ENCODE peak calls at places on chromosome 20, in eight cellular contexts. K is heart left ventricle, A is endothelial cell of umbilical vein, O is HCT116, X is lower lobe of right lung, R is stomach, C is uterus, Q is upper lobe of left lung. N is an unnamed sample.

GRCh38 chr20:41172296-41173140 is 35.2 kb downstream of the PLCG1 start:
- DNase-seq in K (peak), A (no peak), O (no peak), X (no peak), R (peak), C (peak), Q (peak), N (no peak)

GRCh38 chr20:58851221-58851968 is 693 bp upstream of the GNAS-AS1 start:
- DNase-seq in K (no peak), A (no peak), O (no peak), X (no peak), R (no peak), C (no peak), Q (no peak), N (no peak)

GRCh38 chr20:36394340-36394965 is 88.3 kb downstream of the DLGAP4 start:
- DNase-seq in K (no peak), A (no peak), O (no peak), X (peak), R (no peak), C (no peak), Q (no peak), N (no peak)

GRCh38 chr20:36573798-36574277 is 441 bp downstream of the TGIF2 start:
- DNase-seq in K (peak), A (peak), O (no peak), X (peak), R (peak), C (peak), Q (peak), N (peak)

GRCh38 chr20:41479113-41479512 is 112.5 kb upstream of the EMILIN3 start:
- DNase-seq in K (no peak), A (no peak), O (no peak), X (no peak), R (no peak), C (no peak), Q (no peak), N (no peak)

GRCh38 chr20:4998160-4998651 is 3.1 kb downstream of the SLC23A2 start:
- DNase-seq in K (no peak), A (no peak), O (no peak), X (no peak), R (no peak), C (no peak), Q (no peak), N (no peak)

GRCh38 chr20:15362849-15363248 is 1025.4 kb upstream of the FLRT3 start:
- DNase-seq in K (no peak), A (no peak), O (no peak), X (no peak), R (no peak), C (no peak), Q (no peak), N (no peak)

GRCh38 chr20:45420125-45420524 is 4.2 kb downstream of the PIGT start:
- DNase-seq in K (no peak), A (no peak), O (no peak), X (no peak), R (no peak), C (no peak), Q (no peak), N (no peak)

GRCh38 chr20:57818418-57818817 is 108.6 kb upstream of the PMEPA1 start:
- DNase-seq in K (no peak), A (no peak), O (no peak), X (no peak), R (no peak), C (no peak), Q (no peak), N (no peak)

GRCh38 chr20:1423625-1424106 is 30.8 kb upstream of the FKBP1A start:
- DNase-seq in K (no peak), A (peak), O (peak), X (peak), R (peak), C (no peak), Q (peak), N (peak)

GRCh38 chr20:48912065-48912464 is 9.4 kb upstream of the ARFGEF2 start:
- DNase-seq in K (no peak), A (no peak), O (no peak), X (no peak), R (no peak), C (no peak), Q (no peak), N (no peak)

GRCh38 chr20:20594171-20594530 is 118.3 kb downstream of the RALGAPA2 start:
- DNase-seq in K (no peak), A (peak), O (no peak), X (no peak), R (no peak), C (no peak), Q (no peak), N (no peak)
- TF ChIP-seq CTCF in K (no peak), A (no peak), O (no peak), X (no peak), R (no peak), C (no peak), Q (no peak), N (peak)

GRCh38 chr20:34547844-34548613 is 10.5 kb upstream of the MAP1LC3A start:
- DNase-seq in K (no peak), A (no peak), O (no peak), X (peak), R (no peak), C (no peak), Q (no peak), N (no peak)

GRCh38 chr20:34549291-34549928 is 9.1 kb upstream of the MAP1LC3A start:
- DNase-seq in K (no peak), A (no peak), O (peak), X (no peak), R (no peak), C (no peak), Q (no peak), N (peak)

GRCh38 chr20:34552569-34552968 is 5.9 kb upstream of the MAP1LC3A start:
- DNase-seq in K (no peak), A (no peak), O (no peak), X (no peak), R (no peak), C (no peak), Q (no peak), N (no peak)

GRCh38 chr20:34546751-34547181 is 11.8 kb upstream of the MAP1LC3A start:
- DNase-seq in K (no peak), A (no peak), O (no peak), X (no peak), R (no peak), C (no peak), Q (no peak), N (no peak)

GRCh38 chr20:34549929-34550305 is 8.6 kb upstream of the MAP1LC3A start:
- DNase-seq in K (no peak), A (no peak), O (no peak), X (no peak), R (no peak), C (no peak), Q (no peak), N (no peak)
- H3K27ac ChIP-seq in K (no peak), A (no peak), O (no peak), X (no peak), R (no peak), C (no peak), Q (no peak), N (no peak)

GRCh38 chr20:16363832-16364687 is 209.2 kb downstream of the KIF16B start:
- DNase-seq in K (no peak), A (no peak), O (no peak), X (no peak), R (no peak), C (no peak), Q (no peak), N (no peak)

GRCh38 chr20:16369441-16369840 is 203.8 kb downstream of the KIF16B start:
- DNase-seq in K (no peak), A (no peak), O (no peak), X (no peak), R (no peak), C (no peak), Q (no peak), N (no peak)

GRCh38 chr20:16366548-16366947 is 206.7 kb downstream of the KIF16B start:
- DNase-seq in K (no peak), A (no peak), O (no peak), X (no peak), R (no peak), C (no peak), Q (no peak), N (no peak)

GRCh38 chr20:16367948-16368560 is 205.2 kb downstream of the KIF16B start:
- DNase-seq in K (no peak), A (no peak), O (no peak), X (no peak), R (no peak), C (no peak), Q (no peak), N (no peak)

DNA sequence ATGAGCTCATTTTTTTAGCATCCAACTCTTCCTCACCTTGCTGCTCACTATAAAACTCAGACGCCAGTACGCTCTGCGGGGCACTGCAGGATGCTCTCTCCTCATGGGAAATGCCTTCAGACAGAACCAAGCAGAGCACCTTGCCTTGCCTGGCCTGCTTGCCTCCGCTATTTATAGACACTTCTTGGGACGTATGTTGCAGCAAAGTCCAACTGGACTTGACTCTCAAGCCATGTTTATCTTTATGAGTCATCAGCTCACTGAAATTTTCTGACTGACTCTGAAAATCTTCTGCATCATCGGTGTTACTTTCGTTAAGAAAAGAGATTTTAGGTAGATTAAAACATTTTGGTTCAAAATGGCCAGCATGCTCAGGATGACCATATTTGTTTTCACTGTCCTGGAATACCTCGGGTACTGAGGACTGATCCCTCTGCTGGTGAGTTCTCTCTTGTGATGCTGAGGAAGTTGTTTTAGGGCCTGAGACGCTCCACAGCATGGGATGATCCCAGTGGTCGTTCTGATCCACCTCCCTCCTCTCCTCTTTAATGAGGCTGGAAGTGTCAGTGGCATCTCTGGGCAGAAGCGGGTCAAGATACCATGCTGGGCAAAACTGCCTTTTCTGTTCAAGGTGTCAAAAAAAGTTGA is 204.5 kb downstream of the KIF16B start:
- DNase-seq in K (no peak), A (no peak), O (no peak), X (no peak), R (no peak), C (no peak), Q (no peak), N (no peak)
- TF ChIP-seq CTCF in K (no peak), A (no peak), O (no peak), X (no peak), R (no peak), C (no peak), Q (no peak), N (no peak)

GRCh38 chr20:47118201-47118600 is 223.6 kb downstream of the EYA2 start:
- DNase-seq in K (no peak), A (no peak), O (no peak), X (no peak), R (no peak), C (no peak), Q (no peak), N (no peak)

GRCh38 chr20:47118641-47119040 is 224.0 kb downstream of the EYA2 start:
- DNase-seq in K (no peak), A (no peak), O (no peak), X (no peak), R (no peak), C (no peak), Q (no peak), N (no peak)

GRCh38 chr20:47117789-47118188 is 223.1 kb downstream of the EYA2 start:
- DNase-seq in K (no peak), A (no peak), O (no peak), X (no peak), R (peak), C (no peak), Q (no peak), N (no peak)

GRCh38 chr20:47115694-47116093 is 221.1 kb downstream of the EYA2 start:
- DNase-seq in K (no peak), A (no peak), O (no peak), X (no peak), R (no peak), C (no peak), Q (no peak), N (no peak)

GRCh38 chr20:47117325-47117724 is 222.7 kb downstream of the EYA2 start:
- DNase-seq in K (no peak), A (no peak), O (no peak), X (no peak), R (no peak), C (peak), Q (no peak), N (no peak)
- H3K27ac ChIP-seq in K (no peak), A (no peak), O (no peak), X (no peak), R (peak), C (peak), Q (no peak), N (no peak)

GRCh38 chr20:61859712-61860111 is 206.0 kb downstream of the TAF4 start:
- DNase-seq in K (no peak), A (no peak), O (no peak), X (no peak), R (no peak), C (no peak), Q (no peak), N (no peak)

GRCh38 chr20:61861858-61862257 is 203.8 kb downstream of the TAF4 start:
- DNase-seq in K (no peak), A (no peak), O (no peak), X (no peak), R (no peak), C (no peak), Q (no peak), N (no peak)

GRCh38 chr20:61864481-61864880 is 201.2 kb downstream of the TAF4 start:
- DNase-seq in K (no peak), A (no peak), O (no peak), X (no peak), R (no peak), C (no peak), Q (no peak), N (no peak)

GRCh38 chr20:61860588-61860987 is 205.1 kb downstream of the TAF4 start:
- DNase-seq in K (no peak), A (no peak), O (no peak), X (no peak), R (no peak), C (no peak), Q (no peak), N (no peak)

GRCh38 chr20:61861054-61861841 is 204.4 kb downstream of the TAF4 start:
- DNase-seq in K (no peak), A (no peak), O (no peak), X (no peak), R (no peak), C (no peak), Q (no peak), N (no peak)
- TF ChIP-seq CTCF in K (no peak), A (no peak), O (no peak), X (no peak), R (no peak), C (no peak), Q (no peak), N (no peak)

DNA sequence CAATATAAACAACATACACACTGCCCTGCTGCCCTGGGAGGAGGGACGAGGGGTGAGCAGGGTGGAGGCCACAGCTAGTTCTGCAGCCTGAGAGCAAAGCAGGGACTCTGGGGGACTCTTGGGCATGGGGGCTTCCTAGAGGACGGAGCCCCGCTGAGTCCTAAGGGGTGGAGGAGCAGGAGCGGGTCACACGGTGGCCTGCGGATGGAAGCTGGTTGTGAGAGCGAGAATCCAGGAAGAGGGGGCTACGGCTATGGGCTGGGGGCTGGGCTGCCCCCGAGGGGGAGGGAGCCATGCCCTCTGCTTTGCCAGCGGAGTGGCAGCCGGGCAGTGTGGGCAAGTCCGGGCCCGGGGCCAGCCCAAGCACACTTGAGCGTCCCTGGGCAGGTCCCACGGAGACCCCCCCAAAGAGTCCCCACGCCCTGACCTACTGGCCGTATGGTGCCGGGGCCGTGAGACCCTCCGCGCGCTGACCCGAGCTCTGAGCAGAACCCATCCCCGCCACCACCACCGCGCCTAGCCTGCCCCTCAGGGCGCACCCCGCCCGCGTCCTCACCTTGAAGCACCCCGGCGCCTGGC is 369 bp downstream of the ADAM33 start:
- DNase-seq in K (no peak), A (no peak), O (no peak), X (no peak), R (no peak), C (no peak), Q (no peak), N (no peak)
- H3K27ac ChIP-seq in K (peak), A (no peak), O (no peak), X (peak), R (peak), C (peak), Q (no peak), N (no peak)

GRCh38 chr20:32832664-32833063 is 12.9 kb downstream of the MAPRE1 start:
- DNase-seq in K (no peak), A (no peak), O (no peak), X (no peak), R (no peak), C (no peak), Q (no peak), N (no peak)
- TF ChIP-seq CTCF in K (no peak), A (no peak), O (no peak), X (no peak), R (no peak), C (no peak), Q (no peak), N (no peak)

DNA sequence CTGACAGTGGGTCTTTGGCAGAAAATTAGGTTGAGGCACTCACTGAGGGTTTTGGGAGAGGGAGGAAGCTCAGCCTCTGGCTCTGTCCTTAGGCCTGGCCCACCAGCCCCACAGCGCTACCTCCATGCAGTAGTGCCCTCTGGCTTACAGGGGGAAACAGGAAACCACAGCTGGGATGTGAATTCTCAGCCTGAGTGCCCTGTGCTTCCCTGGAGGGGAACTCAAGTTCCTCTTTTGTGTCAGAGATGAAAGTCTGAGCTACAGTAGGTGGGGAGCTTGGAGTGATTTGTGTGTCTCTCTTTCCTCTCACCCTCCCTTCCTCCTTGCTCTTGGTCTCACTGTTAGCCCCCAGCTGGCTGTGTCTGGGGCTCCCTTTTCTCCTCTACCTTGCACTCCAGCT is 48.2 kb upstream of the BLCAP start:
- DNase-seq in K (no peak), A (no peak), O (no peak), X (no peak), R (no peak), C (no peak), Q (no peak), N (no peak)
- H3K27ac ChIP-seq in K (no peak), A (no peak), O (no peak), X (no peak), R (no peak), C (no peak), Q (no peak), N (no peak)

DNA sequence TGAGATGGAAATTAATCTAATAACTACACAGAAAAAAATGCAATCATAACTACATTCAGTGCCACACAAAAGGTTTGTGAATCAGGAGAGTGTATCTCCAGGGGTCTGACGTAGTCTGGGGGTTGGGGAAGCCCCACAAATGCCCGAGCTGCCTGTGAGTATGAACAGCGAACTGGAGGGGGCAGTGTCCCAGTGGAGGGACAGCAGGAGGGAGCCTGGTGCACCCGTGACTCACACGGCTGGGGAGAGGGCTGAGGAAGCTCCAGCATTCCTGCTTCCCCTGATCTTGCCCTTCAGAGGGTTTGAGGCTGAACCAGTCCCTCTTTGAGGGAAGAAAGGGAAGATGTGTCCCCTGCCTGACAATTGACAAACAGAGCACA is 78.9 kb downstream of the CDH26 start:
- DNase-seq in K (no peak), A (no peak), O (no peak), X (no peak), R (no peak), C (no peak), Q (no peak), N (no peak)
- TF ChIP-seq CTCF in K (no peak), A (no peak), O (peak), X (no peak), R (no peak), C (no peak), Q (no peak), N (no peak)